ENCODE peak calls at places on chromosomes 5 and 9, in six cellular contexts. P, H, J, K, M and R are unnamed samples.

GRCh38 chr5:122942164-122942914 is 94.2 kb downstream of the PPIC start:
- DNase-seq in P (no peak), H (no peak), J (no peak), K (no peak), M (no peak), R (no peak)

GRCh38 chr9:89311346-89312153 is 555 bp downstream of the CKS2 start:
- DNase-seq in P (no peak), H (no peak), J (peak), K (no peak), M (no peak), R (no peak)

GRCh38 chr5:53011233-53011632 is 22.1 kb downstream of the ITGA2 start:
- DNase-seq in P (no peak), H (no peak), J (no peak), K (no peak), M (no peak), R (no peak)

GRCh38 chr5:109707531-109707930 is 17.8 kb downstream of the MAN2A1 start:
- DNase-seq in P (no peak), H (no peak), J (no peak), K (no peak), M (no peak), R (no peak)

GRCh38 chr5:80239680-80240367 is 16.0 kb downstream of the SERINC5 start:
- DNase-seq in P (no peak), H (no peak), J (no peak), K (no peak), M (no peak), R (no peak)

GRCh38 chr5:87210743-87211142 is 56.9 kb upstream of the RASA1 start:
- DNase-seq in P (no peak), H (no peak), J (no peak), K (no peak), M (no peak), R (no peak)

GRCh38 chr5:134462761-134463160 is 51.1 kb upstream of the CDKN2AIPNL start:
- DNase-seq in P (no peak), H (no peak), J (no peak), K (no peak), M (no peak), R (no peak)

GRCh38 chr5:123817267-123817666 is 305.3 kb downstream of the CSNK1G3 start:
- DNase-seq in P (no peak), H (no peak), J (no peak), K (no peak), M (no peak), R (no peak)

GRCh38 chr5:154287136-154287535 is 96.6 kb downstream of the GALNT10 start:
- DNase-seq in P (no peak), H (no peak), J (no peak), K (peak), M (no peak), R (peak)

GRCh38 chr5:13536921-13537320 is 407.6 kb downstream of the DNAH5 start:
- DNase-seq in P (peak), H (no peak), J (no peak), K (no peak), M (no peak), R (no peak)

GRCh38 chr5:112318346-112318745 is 100.7 kb downstream of the EPB41L4A start:
- DNase-seq in P (no peak), H (no peak), J (no peak), K (no peak), M (no peak), R (no peak)

GRCh38 chr9:106420511-106420944 is 442.4 kb upstream of the ZNF462 start:
- DNase-seq in P (peak), H (no peak), J (no peak), K (peak), M (no peak), R (no peak)